ENCODE peak calls at places on chromosomes 1 and 21, in five cellular contexts. One of them, this sample, is unnamed.
A peak's percentile ranks its signal among the peaks of the same experiment; 100 is the strongest.

GRCh38 chr1:233607252-233608119 is 6.4 kb upstream of the KCNK1 start:
- DNase-seq in tibial artery: no peak
- DNase-seq in tibial nerve: no peak
- DNase-seq in aorta: no peak
- DNase-seq in SJSA1: no peak
- DNase-seq in this sample: no peak

GRCh38 chr1:22450421-22451021 is 1.1 kb upstream of the ZBTB40 start:
- DNase-seq in tibial artery: no peak
- DNase-seq in tibial nerve: no peak
- DNase-seq in aorta: no peak
- DNase-seq in SJSA1: no peak
- DNase-seq in this sample: no peak

GRCh38 chr1:68525781-68526180 is 28.9 kb upstream of the DEPDC1 start:
- DNase-seq in tibial artery: no peak
- DNase-seq in tibial nerve: no peak
- DNase-seq in aorta: no peak
- DNase-seq in SJSA1: no peak
- DNase-seq in this sample: no peak

GRCh38 chr1:28417441-28418277 is 48.1 kb downstream of the PHACTR4 start:
- DNase-seq in tibial artery: no peak
- DNase-seq in tibial nerve: no peak
- DNase-seq in aorta: no peak
- DNase-seq in SJSA1: peak; percentile 36
- DNase-seq in this sample: no peak

GRCh38 chr1:27045973-27046558 is 33.4 kb upstream of the TENT5B start:
- DNase-seq in tibial artery: no peak
- DNase-seq in tibial nerve: peak; percentile 61
- DNase-seq in aorta: peak; percentile 71
- DNase-seq in SJSA1: peak; percentile 58
- DNase-seq in this sample: peak; percentile 65

GRCh38 chr1:77757616-77758015 is 2.0 kb downstream of the USP33 start:
- DNase-seq in tibial artery: no peak
- DNase-seq in tibial nerve: no peak
- DNase-seq in aorta: no peak
- DNase-seq in SJSA1: no peak
- DNase-seq in this sample: no peak

GRCh38 chr1:46166521-46167462 is 8.1 kb upstream of the TSPAN1 start:
- DNase-seq in tibial artery: no peak
- DNase-seq in tibial nerve: no peak
- DNase-seq in aorta: peak; percentile 54
- DNase-seq in SJSA1: no peak
- DNase-seq in this sample: peak; percentile 86

GRCh38 chr1:116170901-116171589 is 59.8 kb downstream of the MAB21L3 start:
- DNase-seq in tibial artery: no peak
- DNase-seq in tibial nerve: no peak
- DNase-seq in aorta: no peak
- DNase-seq in SJSA1: no peak
- DNase-seq in this sample: no peak

GRCh38 chr1:54803761-54804470 is 2.8 kb upstream of the TTC22 start:
- DNase-seq in tibial artery: peak; percentile 67
- DNase-seq in tibial nerve: no peak
- DNase-seq in aorta: peak; percentile 87
- DNase-seq in SJSA1: no peak
- DNase-seq in this sample: no peak

GRCh38 chr21:28636988-28637691 is 355.5 kb downstream of the LTN1 start:
- DNase-seq in tibial artery: no peak
- DNase-seq in tibial nerve: no peak
- DNase-seq in aorta: no peak
- DNase-seq in SJSA1: peak; percentile 90
- DNase-seq in this sample: no peak

GRCh38 chr1:176847052-176847451 is 317.5 kb downstream of the ASTN1 start:
- DNase-seq in tibial artery: no peak
- DNase-seq in tibial nerve: no peak
- DNase-seq in aorta: no peak
- DNase-seq in SJSA1: no peak
- DNase-seq in this sample: peak; percentile 23

GRCh38 chr1:158078569-158079080 is 85.2 kb downstream of the KIRREL1 start:
- DNase-seq in tibial artery: no peak
- DNase-seq in tibial nerve: no peak
- DNase-seq in aorta: no peak
- DNase-seq in SJSA1: no peak
- DNase-seq in this sample: no peak

GRCh38 chr1:15305366-15305765 is 58.3 kb downstream of the FHAD1 start:
- DNase-seq in tibial artery: no peak
- DNase-seq in tibial nerve: no peak
- DNase-seq in aorta: no peak
- DNase-seq in SJSA1: no peak
- DNase-seq in this sample: no peak
- H3K4me3 ChIP-seq in tibial artery: no peak overlapping the region
- H3K4me3 ChIP-seq in tibial nerve: no peak overlapping the region
- H3K4me3 ChIP-seq in aorta: no peak overlapping the region
- H3K4me3 ChIP-seq in SJSA1: no peak overlapping the region
- H3K4me3 ChIP-seq in this sample: no peak overlapping the region

GRCh38 chr1:180923887-180924286 is 11.2 kb downstream of the KIAA1614 start:
- DNase-seq in tibial artery: no peak
- DNase-seq in tibial nerve: no peak
- DNase-seq in aorta: no peak
- DNase-seq in SJSA1: no peak
- DNase-seq in this sample: no peak
- H3K4me1 ChIP-seq in tibial artery: no peaks in the 10 kb centered on the region
- H3K4me1 ChIP-seq in tibial nerve: peaks cover 28% of the 10 kb centered on the region
- H3K4me1 ChIP-seq in aorta: no peaks in the 10 kb centered on the region
- H3K4me1 ChIP-seq in SJSA1: peaks cover 8% of the 10 kb centered on the region
- H3K4me1 ChIP-seq in this sample: peaks cover 25% of the 10 kb centered on the region

GRCh38 chr1:3932156-3932555 is 32.1 kb upstream of the C1orf174 start:
- DNase-seq in tibial artery: no peak
- DNase-seq in tibial nerve: no peak
- DNase-seq in aorta: no peak
- DNase-seq in SJSA1: no peak
- DNase-seq in this sample: no peak
- H3K27ac ChIP-seq in tibial artery: no peak overlapping the region
- H3K27ac ChIP-seq in tibial nerve: no peak overlapping the region
- H3K27ac ChIP-seq in aorta: no peak overlapping the region
- H3K27ac ChIP-seq in SJSA1: no peak overlapping the region
- H3K27ac ChIP-seq in this sample: no peak overlapping the region

GRCh38 chr1:167551359-167551758 is 2.2 kb downstream of the CREG1 start:
- DNase-seq in tibial artery: no peak
- DNase-seq in tibial nerve: no peak
- DNase-seq in aorta: no peak
- DNase-seq in SJSA1: no peak
- DNase-seq in this sample: no peak
- H3K4me3 ChIP-seq in tibial artery: no peak overlapping the region
- H3K4me3 ChIP-seq in tibial nerve: no peak overlapping the region
- H3K4me3 ChIP-seq in aorta: no peak overlapping the region
- H3K4me3 ChIP-seq in SJSA1: no peak overlapping the region
- H3K4me3 ChIP-seq in this sample: no peak overlapping the region

GRCh38 chr1:24756395-24756794 is 11.1 kb downstream of the CLIC4 start:
- DNase-seq in tibial artery: no peak
- DNase-seq in tibial nerve: no peak
- DNase-seq in aorta: no peak
- DNase-seq in SJSA1: no peak
- DNase-seq in this sample: no peak
- H3K4me1 ChIP-seq in tibial artery: no peaks in the 10 kb centered on the region
- H3K4me1 ChIP-seq in tibial nerve: peaks cover 35% of the 10 kb centered on the region
- H3K4me1 ChIP-seq in aorta: peaks cover 5% of the 10 kb centered on the region
- H3K4me1 ChIP-seq in SJSA1: peaks cover 41% of the 10 kb centered on the region
- H3K4me1 ChIP-seq in this sample: peaks cover 79% of the 10 kb centered on the region

GRCh38 chr1:31232689-31233088 is 7.0 kb downstream of the NKAIN1 start:
- DNase-seq in tibial artery: no peak
- DNase-seq in tibial nerve: no peak
- DNase-seq in aorta: no peak
- DNase-seq in SJSA1: no peak
- DNase-seq in this sample: no peak
- H3K27ac ChIP-seq in tibial artery: no peak overlapping the region
- H3K27ac ChIP-seq in tibial nerve: no peak overlapping the region
- H3K27ac ChIP-seq in aorta: no peak overlapping the region
- H3K27ac ChIP-seq in SJSA1: no peak overlapping the region
- H3K27ac ChIP-seq in this sample: no peak overlapping the region